ENCODE peak calls at places on chromosomes 6 and 20, in four cellular contexts. W, Q, J and O are unnamed samples. For H3K79me1, the result is how much of the 10 kb centered on the place peaks cover.

GRCh38 chr20:10239954-10240353 is 21.3 kb downstream of the SNAP25 start:
- DNase-seq in W (peak), Q (no peak), J (no peak), O (no peak)

GRCh38 chr6:6804843-6805680 is 216.5 kb downstream of the LY86 start:
- DNase-seq in W (no peak), Q (no peak), J (no peak), O (no peak)

GRCh38 chr20:63441136-63441776 is 31.2 kb downstream of the KCNQ2 start:
- DNase-seq in W (no peak), Q (no peak), J (no peak), O (no peak)

GRCh38 chr20:61117725-61118124 is 134.3 kb upstream of the CDH4 start:
- DNase-seq in W (peak), Q (no peak), J (no peak), O (no peak)

GRCh38 chr6:30990422-30991086 is 7.0 kb downstream of the MUC21 start:
- DNase-seq in W (no peak), Q (no peak), J (no peak), O (no peak)

GRCh38 chr6:26472549-26473245 is 14.9 kb downstream of the BTN2A1 start:
- DNase-seq in W (no peak), Q (no peak), J (no peak), O (no peak)

GRCh38 chr6:109595998-109596397 is 95.0 kb downstream of the AK9 start:
- DNase-seq in W (peak), Q (peak), J (no peak), O (peak)

GRCh38 chr6:125746019-125746414 is 3.4 kb upstream of the HEY2 start:
- DNase-seq in W (no peak), Q (peak), J (no peak), O (no peak)

GRCh38 chr20:51687071-51687470 is 81.1 kb downstream of the ATP9A start:
- DNase-seq in W (peak), Q (peak), J (no peak), O (peak)

GRCh38 chr20:50418890-50419642 is 91.1 kb upstream of the PTPN1 start:
- DNase-seq in W (no peak), Q (no peak), J (no peak), O (no peak)

GRCh38 chr6:110528051-110528929 is 51.9 kb upstream of the SLC22A16 start:
- DNase-seq in W (peak), Q (peak), J (peak), O (peak)

GRCh38 chr6:52929321-52930164 is 20.0 kb upstream of the GSTA3 start:
- DNase-seq in W (peak), Q (no peak), J (no peak), O (peak)

GRCh38 chr20:1809121-1809520 is 86.1 kb upstream of the SIRPA start:
- DNase-seq in W (peak), Q (no peak), J (no peak), O (peak)

GRCh38 chr20:9270831-9271230 is 201.9 kb downstream of the PLCB4 start:
- DNase-seq in W (peak), Q (no peak), J (no peak), O (no peak)

GRCh38 chr6:162471842-162472241 is 255.7 kb downstream of the PRKN start:
- DNase-seq in W (no peak), Q (no peak), J (no peak), O (no peak)

GRCh38 chr20:44382641-44383040 is 27.1 kb downstream of the HNF4A start:
- DNase-seq in W (no peak), Q (no peak), J (no peak), O (no peak)

GRCh38 chr6:170212051-170212756 is 78.7 kb downstream of the DLL1 start:
- DNase-seq in W (no peak), Q (no peak), J (no peak), O (no peak)

GRCh38 chr6:7726416-7727149 is 684 bp downstream of the BMP6 start:
- DNase-seq in W (no peak), Q (peak), J (peak), O (peak)

GRCh38 chr6:15504040-15504491 is 158.8 kb downstream of the DTNBP1 start:
- DNase-seq in W (no peak), Q (no peak), J (no peak), O (no peak)

GRCh38 chr20:49216991-49217578 is 2.1 kb upstream of the DDX27 start:
- DNase-seq in W (peak), Q (peak), J (peak), O (peak)

GRCh38 chr20:50478162-50479036 is 31.8 kb upstream of the PTPN1 start:
- DNase-seq in W (peak), Q (peak), J (peak), O (peak)

GRCh38 chr6:40755046-40755681 is 168.0 kb upstream of the LRFN2 start:
- DNase-seq in W (peak), Q (peak), J (no peak), O (peak)

GRCh38 chr6:108966855-108967755 is 118.9 kb downstream of the ARMC2 start:
- DNase-seq in W (peak), Q (peak), J (peak), O (peak)

GRCh38 chr6:22470454-22471368 is 98.7 kb upstream of the HDGFL1 start:
- DNase-seq in W (peak), Q (no peak), J (no peak), O (no peak)

GRCh38 chr6:160756871-160757270 is 54.8 kb downstream of the PLG start:
- DNase-seq in W (no peak), Q (no peak), J (no peak), O (no peak)

GRCh38 chr20:1588869-1589460 is 30.8 kb downstream of the SIRPB1 start:
- DNase-seq in W (no peak), Q (peak), J (no peak), O (no peak)

GRCh38 chr6:125930810-125931418 is 25.7 kb upstream of the HINT3 start:
- DNase-seq in W (peak), Q (no peak), J (no peak), O (no peak)

GRCh38 chr6:137536104-137536773 is 42.0 kb upstream of the OLIG3 start:
- DNase-seq in W (no peak), Q (no peak), J (no peak), O (no peak)

GRCh38 chr20:11153819-11154218 is 480.0 kb upstream of the JAG1 start:
- DNase-seq in W (peak), Q (no peak), J (no peak), O (peak)

GRCh38 chr6:124961784-124962611 is at the start of gene RNF217:
- DNase-seq in W (peak), Q (peak), J (peak), O (peak)

GRCh38 chr20:45958593-45958992 is 13.4 kb downstream of the ZNF335 start:
- DNase-seq in W (no peak), Q (no peak), J (no peak), O (no peak)

GRCh38 chr6:25006565-25007001 is 70.8 kb upstream of the RIPOR2 start:
- DNase-seq in W (no peak), Q (no peak), J (no peak), O (peak)

GRCh38 chr6:97026298-97026697 is 101.8 kb downstream of the KLHL32 start:
- DNase-seq in W (no peak), Q (peak), J (no peak), O (no peak)

GRCh38 chr6:118660218-118660569 is 8.8 kb upstream of the CEP85L start:
- DNase-seq in W (no peak), Q (no peak), J (no peak), O (no peak)

GRCh38 chr20:54502179-54502578 is 26.8 kb downstream of the DOK5 start:
- DNase-seq in W (peak), Q (no peak), J (no peak), O (no peak)

GRCh38 chr6:72132425-72132824 is 246.1 kb downstream of the RIMS1 start:
- DNase-seq in W (no peak), Q (no peak), J (no peak), O (no peak)

GRCh38 chr20:19619904-19620430 is 138.1 kb upstream of the RIN2 start:
- DNase-seq in W (no peak), Q (peak), J (no peak), O (no peak)
- H3K4me2 ChIP-seq in W (no peak), Q (no peak), J (no peak), O (no peak)

GRCh38 chr20:34064286-34064685 is 47.8 kb downstream of the EIF2S2 start:
- DNase-seq in W (no peak), Q (no peak), J (no peak), O (no peak)
- H3K79me1 ChIP-seq in W (half or more), Q (under half), J (under half), O (under half)

DNA sequence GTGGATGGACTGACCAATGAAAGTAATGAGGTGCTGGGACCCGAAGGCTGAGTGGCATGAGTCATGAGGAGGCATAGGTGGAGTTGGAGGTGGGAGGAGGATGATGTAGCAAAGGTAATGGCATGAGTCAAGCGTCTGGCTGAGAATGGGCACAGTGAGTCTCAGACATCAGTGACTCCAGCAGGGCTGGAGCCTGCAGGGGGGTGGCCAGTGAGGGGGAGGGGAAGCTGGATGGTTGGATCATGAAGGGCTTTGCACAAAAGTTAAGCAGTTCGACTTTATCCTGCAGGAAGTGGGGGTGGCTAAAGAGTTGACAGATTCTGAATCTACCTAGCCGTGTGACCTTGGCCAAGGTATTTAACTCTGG is 99.0 kb upstream of the IYD start:
- DNase-seq in W (peak), Q (peak), J (no peak), O (peak)
- H3K4me2 ChIP-seq in W (no peak), Q (no peak), J (no peak), O (no peak)

GRCh38 chr20:57701651-57702050 is 8.2 kb downstream of the PMEPA1 start:
- DNase-seq in W (no peak), Q (no peak), J (no peak), O (no peak)
- H3K79me1 ChIP-seq in W (under half), Q (under half), J (under half), O (under half)

GRCh38 chr20:56900252-56900651 is 271.1 kb downstream of the TFAP2C start:
- DNase-seq in W (no peak), Q (no peak), J (no peak), O (peak)
- H3K4me2 ChIP-seq in W (no peak), Q (no peak), J (no peak), O (no peak)

GRCh38 chr20:25287631-25288290 is 39.9 kb downstream of the PYGB start:
- DNase-seq in W (no peak), Q (no peak), J (no peak), O (no peak)

GRCh38 chr20:25285856-25286798 is 38.2 kb downstream of the PYGB start:
- DNase-seq in W (no peak), Q (no peak), J (no peak), O (no peak)

GRCh38 chr20:25284131-25284601 is 36.3 kb downstream of the PYGB start:
- DNase-seq in W (no peak), Q (no peak), J (no peak), O (no peak)

GRCh38 chr20:25288291-25289181 is 40.7 kb downstream of the PYGB start:
- DNase-seq in W (no peak), Q (no peak), J (no peak), O (no peak)

DNA sequence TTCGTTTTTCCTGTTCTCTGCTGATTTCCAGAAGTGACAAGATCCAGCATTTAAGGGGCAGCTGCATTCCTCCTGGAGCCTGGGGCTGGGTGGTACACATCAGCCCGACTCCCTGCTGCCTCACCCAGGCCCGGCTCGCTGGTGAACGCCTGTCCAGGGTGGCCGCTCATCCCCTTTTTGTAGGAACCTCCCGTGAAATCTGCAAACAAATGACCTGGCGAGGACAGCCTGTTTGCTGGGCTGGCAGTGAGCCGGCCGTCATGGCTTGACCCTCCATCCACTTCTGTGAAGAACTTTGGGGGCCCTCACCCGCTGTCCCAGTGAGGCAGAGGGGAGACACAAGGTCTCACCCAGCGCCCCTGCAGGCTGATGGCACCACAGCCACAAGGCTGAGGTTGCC is 39.0 kb downstream of the PYGB start:
- DNase-seq in W (no peak), Q (no peak), J (no peak), O (no peak)
- H3K79me1 ChIP-seq in W (under half), Q (under half), J (under half), O (under half)

DNA sequence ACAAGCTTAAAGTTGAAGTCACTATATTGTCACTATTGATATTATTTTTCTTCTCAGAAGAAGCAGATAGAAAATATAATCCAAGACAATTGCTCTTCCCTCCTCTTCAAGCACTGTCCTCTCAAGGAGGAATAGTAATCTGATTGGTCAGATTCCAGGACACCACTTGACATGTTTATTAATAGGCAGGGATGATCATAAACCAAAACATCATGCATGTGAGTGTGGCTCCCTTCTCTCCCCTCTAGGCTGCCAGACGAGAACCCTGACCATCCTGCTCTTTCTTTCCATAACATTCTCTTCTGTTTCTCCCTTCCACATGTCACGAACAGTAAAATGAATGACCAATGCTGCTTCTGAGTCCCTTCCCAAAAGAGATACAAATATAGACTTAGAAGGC is 7.5 kb downstream of the ATG5 start:
- DNase-seq in W (no peak), Q (no peak), J (no peak), O (no peak)
- H3K4me2 ChIP-seq in W (no peak), Q (no peak), J (no peak), O (no peak)

DNA sequence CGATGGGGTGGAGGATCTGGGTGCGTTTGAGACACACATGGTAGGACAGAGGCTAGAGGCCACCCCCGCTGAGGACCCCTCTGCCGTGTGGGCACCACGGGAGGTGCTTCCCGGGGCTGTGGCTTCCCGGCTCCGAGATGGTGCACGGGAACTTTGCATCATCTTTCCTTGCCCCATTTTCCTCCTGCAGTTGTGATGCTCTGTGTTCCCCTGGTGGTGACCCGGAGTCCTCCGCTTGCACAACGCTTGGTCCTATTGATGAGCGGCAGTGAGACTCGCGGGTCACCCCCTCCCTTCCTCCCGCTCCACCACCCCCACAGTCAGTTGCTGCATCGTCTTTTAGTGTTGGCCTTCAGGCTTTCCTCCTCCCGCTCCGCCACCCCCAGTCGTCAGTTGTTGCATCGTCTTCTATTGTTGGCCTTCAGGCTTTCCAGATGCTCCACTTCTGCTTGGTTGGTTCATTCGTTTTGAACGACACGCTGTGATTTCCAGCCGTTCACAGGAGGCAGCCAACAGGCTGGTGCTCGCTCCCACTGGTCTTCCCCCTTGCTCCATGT is 37.3 kb downstream of the PYGB start:
- DNase-seq in W (no peak), Q (peak), J (no peak), O (no peak)
- H3K79me1 ChIP-seq in W (under half), Q (under half), J (under half), O (under half)

GRCh38 chr6:139710578-139710977 is 336.1 kb upstream of the CITED2 start:
- DNase-seq in W (no peak), Q (no peak), J (no peak), O (no peak)
- H3K4me2 ChIP-seq in W (no peak), Q (no peak), J (no peak), O (no peak)

GRCh38 chr20:41151134-41151869 is 14.0 kb downstream of the PLCG1 start:
- DNase-seq in W (no peak), Q (no peak), J (no peak), O (peak)

GRCh38 chr20:41158082-41158625 is 20.8 kb downstream of the PLCG1 start:
- DNase-seq in W (no peak), Q (no peak), J (no peak), O (peak)

GRCh38 chr20:41152108-41152757 is 14.9 kb downstream of the PLCG1 start:
- DNase-seq in W (no peak), Q (no peak), J (no peak), O (no peak)

GRCh38 chr20:41155267-41155666 is 17.9 kb downstream of the PLCG1 start:
- DNase-seq in W (peak), Q (no peak), J (no peak), O (no peak)

DNA sequence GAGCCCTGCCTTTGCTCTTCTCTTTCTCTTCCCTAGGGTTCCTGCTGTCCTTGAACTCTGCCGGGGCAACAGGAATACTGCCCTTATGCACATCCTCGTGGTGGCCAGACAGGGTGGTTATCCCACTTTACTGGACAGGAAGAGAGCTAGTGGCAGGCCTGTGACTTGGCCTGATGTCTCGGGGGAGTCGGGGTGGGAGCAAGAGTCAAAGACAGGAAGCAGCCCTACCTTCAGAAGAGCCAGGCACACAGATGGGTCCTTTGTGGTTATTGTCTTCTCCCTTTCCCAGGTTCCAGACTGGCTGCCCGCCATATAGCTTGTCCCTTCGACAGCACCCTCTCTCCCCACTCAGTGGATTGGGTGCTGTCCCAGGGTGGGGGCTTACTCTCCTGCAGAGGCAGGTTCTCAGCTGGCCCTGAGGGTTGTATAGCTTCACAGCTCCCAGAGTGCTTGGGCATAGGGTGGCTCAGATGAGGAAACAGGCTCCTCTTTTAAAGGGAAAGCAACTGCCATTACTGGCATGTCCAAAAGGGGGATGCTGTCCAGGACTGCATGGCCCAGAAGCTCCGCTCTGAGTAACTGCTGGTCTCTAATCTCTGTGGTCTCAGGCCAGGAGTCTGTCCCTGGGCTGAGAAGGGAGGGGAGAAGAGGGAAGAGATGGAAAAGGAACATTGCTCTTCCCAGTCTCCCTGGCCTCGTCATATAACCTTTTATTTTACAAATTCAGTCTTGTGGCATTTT is 17.3 kb downstream of the PLCG1 start:
- DNase-seq in W (no peak), Q (no peak), J (no peak), O (no peak)
- H3K79me1 ChIP-seq in W (half or more), Q (half or more), J (under half), O (under half)